ENCODE peak calls at places on chromosome 18, in eight cellular contexts. One of them, this sample, is unnamed.

GRCh38 chr18:48607049-48607984 is 68.5 kb downstream of the CTIF start:
- DNase-seq in testis: peak; percentile 87
- DNase-seq in fibroblast of lung: peak; percentile 90
- DNase-seq in mammary epithelial cell: peak; percentile 52
- DNase-seq in right cardiac atrium: peak; percentile 81
- DNase-seq in suprapubic skin: no peak
- DNase-seq in CD8-positive, alpha-beta memory T cell: no peak
- DNase-seq in A549: no peak
- DNase-seq in this sample: no peak

GRCh38 chr18:62938006-62938405 is 222.7 kb downstream of the PHLPP1 start:
- DNase-seq in right cardiac atrium: no peak
- DNase-seq in testis: no peak
- DNase-seq in suprapubic skin: no peak
- DNase-seq in CD8-positive, alpha-beta memory T cell: no peak
- DNase-seq in A549: no peak
- DNase-seq in fibroblast of lung: peak; percentile 37
- DNase-seq in mammary epithelial cell: no peak
- DNase-seq in this sample: no peak

GRCh38 chr18:28147674-28148171 is 29.2 kb downstream of the CDH2 start:
- DNase-seq in testis: no peak
- DNase-seq in A549: no peak
- DNase-seq in suprapubic skin: no peak
- DNase-seq in CD8-positive, alpha-beta memory T cell: no peak
- DNase-seq in mammary epithelial cell: peak; percentile 39
- DNase-seq in right cardiac atrium: peak; percentile 53
- DNase-seq in fibroblast of lung: peak; percentile 69
- DNase-seq in this sample: no peak

GRCh38 chr18:77001979-77002378 is 130.6 kb downstream of the MBP start:
- DNase-seq in CD8-positive, alpha-beta memory T cell: no peak
- DNase-seq in A549: no peak
- DNase-seq in mammary epithelial cell: no peak
- DNase-seq in right cardiac atrium: peak; percentile 22
- DNase-seq in suprapubic skin: peak; percentile 68
- DNase-seq in testis: no peak
- DNase-seq in fibroblast of lung: no peak
- DNase-seq in this sample: no peak

GRCh38 chr18:35030234-35030989 is 10.8 kb upstream of the MAPRE2 start:
- DNase-seq in A549: no peak
- DNase-seq in CD8-positive, alpha-beta memory T cell: peak; percentile 77
- DNase-seq in suprapubic skin: no peak
- DNase-seq in mammary epithelial cell: no peak
- DNase-seq in right cardiac atrium: no peak
- DNase-seq in testis: no peak
- DNase-seq in fibroblast of lung: no peak
- DNase-seq in this sample: no peak

GRCh38 chr18:32301976-32302743 is 112.3 kb downstream of the MEP1B start:
- DNase-seq in CD8-positive, alpha-beta memory T cell: no peak
- DNase-seq in right cardiac atrium: no peak
- DNase-seq in fibroblast of lung: peak; percentile 89
- DNase-seq in suprapubic skin: no peak
- DNase-seq in mammary epithelial cell: peak; percentile 88
- DNase-seq in testis: no peak
- DNase-seq in A549: peak; percentile 5
- DNase-seq in this sample: no peak

GRCh38 chr18:32920796-32921787 is 148.3 kb upstream of the KLHL14 start:
- DNase-seq in A549: peak; percentile 9
- DNase-seq in mammary epithelial cell: peak; percentile 92
- DNase-seq in CD8-positive, alpha-beta memory T cell: no peak
- DNase-seq in right cardiac atrium: no peak
- DNase-seq in testis: no peak
- DNase-seq in fibroblast of lung: peak; percentile 95
- DNase-seq in suprapubic skin: no peak
- DNase-seq in this sample: peak; percentile 61

GRCh38 chr18:72652990-72653593 is 109.0 kb upstream of the CBLN2 start:
- DNase-seq in testis: peak; percentile 85
- DNase-seq in suprapubic skin: no peak
- DNase-seq in fibroblast of lung: no peak
- DNase-seq in CD8-positive, alpha-beta memory T cell: no peak
- DNase-seq in mammary epithelial cell: peak; percentile 32
- DNase-seq in A549: peak; percentile 4
- DNase-seq in right cardiac atrium: peak; percentile 36
- DNase-seq in this sample: no peak

GRCh38 chr18:3234457-3234856 is 13.1 kb upstream of the MYL12A start:
- DNase-seq in mammary epithelial cell: no peak
- DNase-seq in suprapubic skin: no peak
- DNase-seq in fibroblast of lung: no peak
- DNase-seq in right cardiac atrium: no peak
- DNase-seq in testis: no peak
- DNase-seq in CD8-positive, alpha-beta memory T cell: no peak
- DNase-seq in A549: no peak
- DNase-seq in this sample: no peak

GRCh38 chr18:74797577-74798151 is 200.0 kb downstream of the ZNF407 start:
- DNase-seq in testis: no peak
- DNase-seq in fibroblast of lung: no peak
- DNase-seq in right cardiac atrium: no peak
- DNase-seq in suprapubic skin: no peak
- DNase-seq in mammary epithelial cell: peak; percentile 10
- DNase-seq in CD8-positive, alpha-beta memory T cell: no peak
- DNase-seq in A549: no peak
- DNase-seq in this sample: no peak
- H3K4me3 ChIP-seq in testis: no peak overlapping the region
- H3K4me3 ChIP-seq in fibroblast of lung: peak overlapping the region; percentile 29
- H3K4me3 ChIP-seq in right cardiac atrium: no peak overlapping the region
- H3K4me3 ChIP-seq in suprapubic skin: no peak overlapping the region
- H3K4me3 ChIP-seq in mammary epithelial cell: no peak overlapping the region
- H3K4me3 ChIP-seq in CD8-positive, alpha-beta memory T cell: no peak overlapping the region
- H3K4me3 ChIP-seq in A549: no peak overlapping the region
- H3K4me3 ChIP-seq in this sample: no peak overlapping the region

GRCh38 chr18:7466190-7466589 is 100.9 kb upstream of the PTPRM start:
- DNase-seq in right cardiac atrium: no peak
- DNase-seq in suprapubic skin: no peak
- DNase-seq in A549: no peak
- DNase-seq in fibroblast of lung: no peak
- DNase-seq in CD8-positive, alpha-beta memory T cell: no peak
- DNase-seq in mammary epithelial cell: no peak
- DNase-seq in testis: no peak
- DNase-seq in this sample: no peak
- H3K4me1 ChIP-seq in right cardiac atrium: peaks cover 3% of the 10 kb centered on the region
- H3K4me1 ChIP-seq in suprapubic skin: peaks cover under 1% of the 10 kb centered on the region
- H3K4me1 ChIP-seq in A549: no peaks in the 10 kb centered on the region
- H3K4me1 ChIP-seq in fibroblast of lung: no peaks in the 10 kb centered on the region
- H3K4me1 ChIP-seq in CD8-positive, alpha-beta memory T cell: no peaks in the 10 kb centered on the region
- H3K4me1 ChIP-seq in mammary epithelial cell: no peaks in the 10 kb centered on the region
- H3K4me1 ChIP-seq in testis: peaks cover 4% of the 10 kb centered on the region
- H3K4me1 ChIP-seq in this sample: no peaks in the 10 kb centered on the region

GRCh38 chr18:58896734-58897508 is 32.2 kb downstream of the ZNF532 start:
- DNase-seq in suprapubic skin: no peak
- DNase-seq in A549: no peak
- DNase-seq in right cardiac atrium: no peak
- DNase-seq in CD8-positive, alpha-beta memory T cell: no peak
- DNase-seq in mammary epithelial cell: no peak
- DNase-seq in fibroblast of lung: no peak
- DNase-seq in testis: peak; percentile 9
- DNase-seq in this sample: no peak

GRCh38 chr18:58895385-58895784 is 30.7 kb downstream of the ZNF532 start:
- DNase-seq in right cardiac atrium: no peak
- DNase-seq in CD8-positive, alpha-beta memory T cell: no peak
- DNase-seq in testis: no peak
- DNase-seq in fibroblast of lung: no peak
- DNase-seq in A549: no peak
- DNase-seq in suprapubic skin: no peak
- DNase-seq in mammary epithelial cell: no peak
- DNase-seq in this sample: no peak

GRCh38 chr18:58896268-58896667 is 31.6 kb downstream of the ZNF532 start:
- DNase-seq in suprapubic skin: no peak
- DNase-seq in A549: no peak
- DNase-seq in right cardiac atrium: no peak
- DNase-seq in mammary epithelial cell: no peak
- DNase-seq in CD8-positive, alpha-beta memory T cell: no peak
- DNase-seq in testis: peak; percentile 7
- DNase-seq in fibroblast of lung: no peak
- DNase-seq in this sample: no peak

GRCh38 chr18:58893388-58894099 is 28.9 kb downstream of the ZNF532 start:
- DNase-seq in suprapubic skin: no peak
- DNase-seq in mammary epithelial cell: peak; percentile 53
- DNase-seq in testis: no peak
- DNase-seq in fibroblast of lung: no peak
- DNase-seq in CD8-positive, alpha-beta memory T cell: no peak
- DNase-seq in right cardiac atrium: no peak
- DNase-seq in A549: no peak
- DNase-seq in this sample: no peak

GRCh38 chr18:58894937-58895336 is 30.3 kb downstream of the ZNF532 start:
- DNase-seq in suprapubic skin: no peak
- DNase-seq in right cardiac atrium: peak; percentile 59
- DNase-seq in fibroblast of lung: no peak
- DNase-seq in A549: no peak
- DNase-seq in CD8-positive, alpha-beta memory T cell: no peak
- DNase-seq in testis: peak; percentile 49
- DNase-seq in mammary epithelial cell: no peak
- DNase-seq in this sample: no peak
- H3K4me3 ChIP-seq in suprapubic skin: no peak overlapping the region
- H3K4me3 ChIP-seq in right cardiac atrium: no peak overlapping the region
- H3K4me3 ChIP-seq in fibroblast of lung: no peak overlapping the region
- H3K4me3 ChIP-seq in A549: no peak overlapping the region
- H3K4me3 ChIP-seq in CD8-positive, alpha-beta memory T cell: no peak overlapping the region
- H3K4me3 ChIP-seq in testis: no peak overlapping the region
- H3K4me3 ChIP-seq in mammary epithelial cell: no peak overlapping the region
- H3K4me3 ChIP-seq in this sample: no peak overlapping the region

GRCh38 chr18:12837747-12838146 is 46.3 kb downstream of the PTPN2 start:
- DNase-seq in CD8-positive, alpha-beta memory T cell: no peak
- DNase-seq in A549: no peak
- DNase-seq in fibroblast of lung: peak; percentile 69
- DNase-seq in suprapubic skin: no peak
- DNase-seq in right cardiac atrium: no peak
- DNase-seq in mammary epithelial cell: peak; percentile 5
- DNase-seq in testis: no peak
- DNase-seq in this sample: no peak
- H3K4me1 ChIP-seq in CD8-positive, alpha-beta memory T cell: peaks cover 39% of the 10 kb centered on the region
- H3K4me1 ChIP-seq in A549: peaks cover 34% of the 10 kb centered on the region
- H3K4me1 ChIP-seq in fibroblast of lung: peaks cover 10% of the 10 kb centered on the region
- H3K4me1 ChIP-seq in suprapubic skin: peaks cover 24% of the 10 kb centered on the region
- H3K4me1 ChIP-seq in right cardiac atrium: no peaks in the 10 kb centered on the region
- H3K4me1 ChIP-seq in mammary epithelial cell: peaks cover 17% of the 10 kb centered on the region
- H3K4me1 ChIP-seq in testis: peaks cover 4% of the 10 kb centered on the region
- H3K4me1 ChIP-seq in this sample: peaks cover 42% of the 10 kb centered on the region

GRCh38 chr18:52340466-52341378 is 725 bp downstream of the DCC start:
- DNase-seq in mammary epithelial cell: peak; percentile 19
- DNase-seq in testis: no peak
- DNase-seq in fibroblast of lung: peak; percentile 21
- DNase-seq in suprapubic skin: no peak
- DNase-seq in right cardiac atrium: no peak
- DNase-seq in A549: no peak
- DNase-seq in CD8-positive, alpha-beta memory T cell: no peak
- DNase-seq in this sample: no peak
- H3K4me3 ChIP-seq in mammary epithelial cell: no peak overlapping the region
- H3K4me3 ChIP-seq in testis: peak overlapping the region; percentile 20
- H3K4me3 ChIP-seq in fibroblast of lung: peak overlapping the region; percentile 44
- H3K4me3 ChIP-seq in suprapubic skin: peak overlapping the region; percentile 33
- H3K4me3 ChIP-seq in right cardiac atrium: peak overlapping the region; percentile 1
- H3K4me3 ChIP-seq in A549: peak overlapping the region; percentile 40
- H3K4me3 ChIP-seq in CD8-positive, alpha-beta memory T cell: no peak overlapping the region
- H3K4me3 ChIP-seq in this sample: no peak overlapping the region

This sample was measured in RWPE2.